ENCODE peak calls at places on chromosomes 11 and 22, in five cellular contexts. W is tibial nerve; K is adrenal gland; C is foreskin fibroblast; O is CD8-positive, alpha-beta T cell. G is an unnamed sample.

GRCh38 chr11:19730373-19730772 is 17.7 kb downstream of the NAV2 start:
- DNase-seq in W (no peak), K (no peak), C (no peak), O (no peak), G (no peak)

GRCh38 chr22:28958611-28959010 is 75.2 kb downstream of the ZNRF3 start:
- DNase-seq in W (no peak), K (no peak), C (peak), O (no peak), G (no peak)

GRCh38 chr11:114606003-114606801 is 10.6 kb upstream of the NXPE4 start:
- DNase-seq in W (no peak), K (no peak), C (no peak), O (no peak), G (no peak)

GRCh38 chr11:27525824-27526516 is 19.4 kb upstream of the LIN7C start:
- DNase-seq in W (no peak), K (no peak), C (no peak), O (no peak), G (no peak)

GRCh38 chr11:95923441-95923729 is 522 bp downstream of the MTMR2 start:
- DNase-seq in W (no peak), K (no peak), C (no peak), O (peak), G (no peak)

GRCh38 chr22:32317524-32317923 is 40.1 kb upstream of the RFPL3 start:
- DNase-seq in W (no peak), K (no peak), C (no peak), O (no peak), G (no peak)

GRCh38 chr11:69912911-69913451 is 93.8 kb upstream of the FGF3 start:
- DNase-seq in W (no peak), K (peak), C (no peak), O (no peak), G (no peak)

GRCh38 chr11:75476716-75477613 is 44.0 kb upstream of the KLHL35 start:
- DNase-seq in W (no peak), K (no peak), C (no peak), O (no peak), G (no peak)

GRCh38 chr11:7569044-7569443 is 55.2 kb downstream of the PPFIBP2 start:
- DNase-seq in W (no peak), K (no peak), C (no peak), O (no peak), G (no peak)

GRCh38 chr22:36237462-36238347 is 1.6 kb downstream of the APOL2 start:
- DNase-seq in W (no peak), K (peak), C (no peak), O (no peak), G (no peak)

GRCh38 chr11:64556044-64556720 is 34.8 kb upstream of the SLC22A12 start:
- DNase-seq in W (no peak), K (no peak), C (no peak), O (no peak), G (no peak)

GRCh38 chr22:28547132-28547842 is 132.4 kb downstream of the TTC28 start:
- DNase-seq in W (no peak), K (no peak), C (peak), O (no peak), G (no peak)

GRCh38 chr11:9118277-9118676 is 26.9 kb upstream of the SCUBE2 start:
- DNase-seq in W (no peak), K (no peak), C (no peak), O (no peak), G (no peak)

GRCh38 chr11:61630104-61630503 is 49.2 kb upstream of the SYT7 start:
- DNase-seq in W (no peak), K (no peak), C (no peak), O (no peak), G (no peak)

GRCh38 chr22:20173720-20174119 is 22.9 kb upstream of the CCDC188 start:
- DNase-seq in W (no peak), K (no peak), C (no peak), O (no peak), G (no peak)

GRCh38 chr11:100557830-100558611 is 129.1 kb upstream of the ARHGAP42 start:
- DNase-seq in W (no peak), K (no peak), C (peak), O (no peak), G (peak)

GRCh38 chr11:70467196-70468085 is 69.1 kb downstream of the CTTN start:
- DNase-seq in W (peak), K (peak), C (peak), O (no peak), G (peak)

GRCh38 chr22:29994941-29995340 is 85.3 kb upstream of the HORMAD2 start:
- DNase-seq in W (no peak), K (no peak), C (no peak), O (no peak), G (no peak)

GRCh38 chr11:91299980-91300379 is 924.6 kb upstream of the FAT3 start:
- DNase-seq in W (no peak), K (no peak), C (peak), O (no peak), G (no peak)

GRCh38 chr22:25763239-25763777 is 21.3 kb downstream of the MYO18B start:
- DNase-seq in W (no peak), K (no peak), C (no peak), O (no peak), G (no peak)

GRCh38 chr11:116073854-116074837 is 569.9 kb upstream of the CADM1 start:
- DNase-seq in W (no peak), K (no peak), C (no peak), O (no peak), G (no peak)

GRCh38 chr11:128575956-128576340 is 11.4 kb downstream of the ETS1 start:
- DNase-seq in W (no peak), K (no peak), C (no peak), O (no peak), G (no peak)

GRCh38 chr22:27800250-27801131 is 1.1 kb downstream of the MN1 start:
- DNase-seq in W (no peak), K (no peak), C (no peak), O (no peak), G (no peak)

DNA sequence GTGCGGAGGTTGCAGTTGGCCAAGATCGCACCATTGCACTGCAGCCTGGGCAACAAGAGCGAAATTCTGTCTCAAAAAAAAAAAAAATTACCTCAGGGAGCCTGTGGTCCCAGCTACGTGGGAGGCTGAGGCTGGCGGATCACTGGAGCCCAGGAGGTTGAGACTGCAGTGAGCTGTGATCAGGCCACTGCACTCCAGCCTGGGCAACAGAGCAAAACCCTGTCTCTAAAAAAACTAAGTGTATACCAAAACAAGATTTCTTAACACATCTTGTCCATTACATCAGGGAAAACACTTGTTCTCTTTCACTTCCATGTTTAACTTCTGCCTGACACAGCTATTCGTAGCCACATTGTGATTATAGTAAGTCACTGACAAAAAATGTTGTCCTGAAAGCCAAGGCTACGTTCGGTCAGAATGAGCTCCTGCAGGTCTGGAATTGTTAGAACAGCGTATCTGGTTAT is 1.4 kb downstream of the TMEM80 start:
- DNase-seq in W (no peak), K (no peak), C (peak), O (no peak), G (no peak)
- H3K4me3 ChIP-seq in W (no peak), K (no peak), C (peak), O (no peak), G (peak)

GRCh38 chr22:39405346-39406085 is 5.9 kb downstream of the TAB1 start:
- DNase-seq in W (no peak), K (no peak), C (peak), O (peak), G (no peak)
- H3K4me3 ChIP-seq in W (peak), K (no peak), C (peak), O (no peak), G (no peak)

GRCh38 chr11:3838504-3838903 is 2.3 kb downstream of the RHOG start:
- DNase-seq in W (no peak), K (no peak), C (no peak), O (no peak), G (no peak)
- H3K4me3 ChIP-seq in W (no peak), K (no peak), C (no peak), O (peak), G (no peak)

GRCh38 chr11:63491614-63492372 is 826 bp upstream of the PLAAT5 start:
- DNase-seq in W (no peak), K (no peak), C (no peak), O (no peak), G (no peak)
- H3K4me3 ChIP-seq in W (peak), K (peak), C (peak), O (peak), G (no peak)

DNA sequence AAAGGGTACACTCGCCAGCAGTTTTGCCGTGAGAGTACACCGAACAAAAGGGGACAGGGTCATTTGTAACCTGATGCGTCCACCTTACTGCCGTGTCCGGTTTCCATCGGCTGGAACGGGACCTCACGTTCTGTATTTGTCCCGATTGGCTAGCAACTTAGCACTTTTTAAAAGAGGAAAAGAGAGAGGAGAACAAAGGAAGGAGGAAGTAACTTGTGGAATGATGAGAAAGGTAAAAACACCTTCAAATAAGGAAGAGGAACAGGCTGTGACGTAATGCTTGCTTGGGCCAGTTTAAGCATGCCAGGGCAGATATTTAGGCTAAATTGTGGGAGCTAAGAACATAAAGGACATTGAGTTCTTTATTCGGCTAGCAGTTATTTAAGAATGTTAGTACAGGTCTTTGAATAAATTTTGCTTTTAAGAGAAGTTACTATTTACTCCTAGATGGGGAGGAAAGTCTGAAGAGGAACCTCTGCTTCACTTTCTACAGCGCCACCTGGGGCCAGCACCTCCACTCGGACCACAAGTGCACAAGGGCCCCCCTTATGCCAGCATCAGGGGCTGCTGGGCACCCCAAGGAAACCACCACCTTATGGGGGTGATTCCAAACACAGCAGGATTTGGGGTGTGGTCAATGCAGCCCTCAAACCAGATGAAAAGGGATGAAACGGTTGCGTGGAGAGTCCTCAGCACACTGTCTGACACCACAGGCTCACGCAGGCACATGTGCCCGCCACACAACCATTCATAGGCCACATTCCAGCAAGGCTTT is 5.8 kb downstream of the ARSA start:
- DNase-seq in W (no peak), K (no peak), C (no peak), O (peak), G (peak)
- H3K4me3 ChIP-seq in W (peak), K (no peak), C (no peak), O (peak), G (peak)

DNA sequence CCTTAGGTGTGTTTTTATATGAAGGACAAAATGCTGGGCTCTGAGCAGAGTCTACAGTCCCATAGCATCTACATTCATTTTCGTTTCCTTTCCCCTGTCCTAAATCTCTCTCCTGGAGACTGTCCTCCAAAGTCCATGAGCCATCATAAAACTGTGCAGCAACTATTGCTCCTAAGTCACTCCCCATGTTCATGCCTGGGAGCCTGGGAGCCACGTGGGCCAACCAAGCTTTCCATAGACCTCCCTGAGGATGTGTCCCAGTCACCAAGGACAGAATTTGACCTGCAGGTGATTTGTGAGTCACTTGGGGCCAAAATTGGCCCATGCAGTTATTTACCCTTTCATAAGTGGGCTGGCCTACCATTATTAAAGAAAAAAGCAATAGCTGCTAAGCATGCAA is 28.7 kb downstream of the EHF start:
- DNase-seq in W (no peak), K (peak), C (no peak), O (no peak), G (no peak)
- H3K4me3 ChIP-seq in W (no peak), K (no peak), C (no peak), O (no peak), G (no peak)

DNA sequence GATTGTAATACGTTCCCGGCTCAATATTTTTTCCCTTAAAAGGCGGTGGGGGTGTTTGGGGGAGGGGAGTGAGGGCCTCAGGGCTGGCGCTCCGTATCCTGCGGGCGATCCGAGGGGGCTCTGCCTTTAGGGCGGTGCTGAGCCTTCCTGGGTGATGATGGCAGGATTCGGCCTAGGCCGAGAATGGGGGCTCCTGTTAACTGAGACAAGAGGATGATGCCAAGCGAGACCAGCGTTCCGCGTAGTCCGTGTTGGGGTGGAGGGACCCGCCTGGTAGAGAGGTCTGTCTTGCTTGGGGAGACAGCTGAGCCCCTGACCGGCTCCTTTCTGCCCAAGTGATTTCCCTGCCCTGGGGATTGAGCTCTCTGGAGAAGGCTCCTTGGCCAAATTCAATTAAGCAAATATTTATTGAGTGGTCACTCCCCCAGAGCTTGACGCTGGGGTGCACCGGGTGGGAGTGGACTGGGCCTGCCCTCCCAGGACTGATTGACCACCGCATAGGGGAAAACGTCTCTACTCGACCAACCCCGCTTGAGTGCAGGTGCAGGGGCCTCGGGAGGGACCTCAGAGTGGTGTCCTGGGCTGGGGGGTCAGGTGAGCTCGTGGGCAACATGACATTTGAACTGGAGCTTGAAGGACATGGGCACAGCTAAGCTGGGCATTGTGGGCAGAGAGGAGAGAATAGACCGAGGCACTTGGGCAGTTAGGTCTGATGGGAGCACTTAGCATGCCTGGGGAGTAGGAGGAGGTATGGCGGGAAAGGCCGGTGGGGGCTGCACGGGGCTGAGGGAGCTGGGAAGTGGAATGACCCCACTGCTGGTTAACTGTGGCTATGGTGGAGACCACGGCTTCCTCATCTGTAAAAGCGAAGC is 1.1 kb downstream of the GNAZ start:
- DNase-seq in W (no peak), K (no peak), C (no peak), O (no peak), G (peak)
- H3K4me3 ChIP-seq in W (peak), K (no peak), C (peak), O (peak), G (no peak)

GRCh38 chr11:124586247-124586860 is 16.6 kb downstream of the OR8A1 start:
- DNase-seq in W (peak), K (peak), C (peak), O (peak), G (peak)

GRCh38 chr11:124582565-124582964 is 12.8 kb downstream of the OR8A1 start:
- DNase-seq in W (no peak), K (no peak), C (no peak), O (no peak), G (no peak)

GRCh38 chr11:124583827-124584226 is 14.0 kb downstream of the OR8A1 start:
- DNase-seq in W (no peak), K (no peak), C (no peak), O (no peak), G (no peak)

GRCh38 chr11:124581817-124582216 is 12.0 kb downstream of the OR8A1 start:
- DNase-seq in W (no peak), K (no peak), C (no peak), O (no peak), G (no peak)

GRCh38 chr11:124584681-124585372 is 15.0 kb downstream of the OR8A1 start:
- DNase-seq in W (no peak), K (no peak), C (no peak), O (no peak), G (no peak)
- H3K4me3 ChIP-seq in W (no peak), K (no peak), C (no peak), O (no peak), G (no peak)

GRCh38 chr11:90288207-90288821 is 65.5 kb upstream of the CHORDC1 start:
- DNase-seq in W (no peak), K (no peak), C (no peak), O (no peak), G (no peak)
- H3K4me3 ChIP-seq in W (no peak), K (no peak), C (no peak), O (no peak), G (no peak)

G was measured in Peyer's patch.